ENCODE peak calls at places on chromosomes 7 and 10, in six cellular contexts. B, C, V, O, Q and L are unnamed samples.

GRCh38 chr7:7428806-7429205 is 106.9 kb downstream of the COL28A1 start:
- DNase-seq in B (no peak), C (no peak), V (no peak), O (no peak), Q (no peak), L (no peak)

GRCh38 chr7:43693687-43694398 is 35.5 kb downstream of the COA1 start:
- DNase-seq in B (no peak), C (no peak), V (no peak), O (no peak), Q (no peak), L (peak)

GRCh38 chr10:110556993-110557601 is 10.4 kb upstream of the SMC3 start:
- DNase-seq in B (peak), C (no peak), V (no peak), O (peak), Q (peak), L (no peak)

GRCh38 chr10:4661572-4662255 is 164.3 kb upstream of the AKR1E2 start:
- DNase-seq in B (no peak), C (no peak), V (no peak), O (peak), Q (no peak), L (no peak)

GRCh38 chr7:121436688-121437087 is 40.6 kb upstream of the FAM3C start:
- DNase-seq in B (no peak), C (no peak), V (no peak), O (no peak), Q (no peak), L (no peak)

GRCh38 chr10:119190954-119191619 is 12.5 kb upstream of the PRDX3 start:
- DNase-seq in B (no peak), C (no peak), V (no peak), O (no peak), Q (no peak), L (no peak)

GRCh38 chr10:110226926-110227641 is 19.7 kb downstream of the MXI1 start:
- DNase-seq in B (peak), C (peak), V (peak), O (peak), Q (peak), L (peak)

GRCh38 chr7:77235280-77235679 is 35.7 kb upstream of the FGL2 start:
- DNase-seq in B (no peak), C (no peak), V (no peak), O (no peak), Q (no peak), L (no peak)

GRCh38 chr10:85641479-85641967 is 725.1 kb downstream of the GRID1 start:
- DNase-seq in B (no peak), C (no peak), V (no peak), O (no peak), Q (peak), L (no peak)

GRCh38 chr10:49646256-49646870 is 32.5 kb downstream of the CHAT start:
- DNase-seq in B (no peak), C (no peak), V (no peak), O (no peak), Q (no peak), L (no peak)

GRCh38 chr10:96493871-96494525 is 19.7 kb downstream of the TLL2 start:
- DNase-seq in B (no peak), C (no peak), V (no peak), O (no peak), Q (no peak), L (no peak)

GRCh38 chr7:3893789-3894153 is 592.7 kb downstream of the SDK1 start:
- DNase-seq in B (no peak), C (no peak), V (no peak), O (no peak), Q (no peak), L (no peak)

GRCh38 chr7:2635148-2635668 is 3.4 kb downstream of the TTYH3 start:
- DNase-seq in B (no peak), C (no peak), V (no peak), O (peak), Q (no peak), L (no peak)

GRCh38 chr10:75009426-75009825 is 102.0 kb upstream of the SAMD8 start:
- DNase-seq in B (no peak), C (no peak), V (no peak), O (no peak), Q (no peak), L (no peak)

GRCh38 chr7:30713397-30713796 is 31.1 kb upstream of the CRHR2 start:
- DNase-seq in B (no peak), C (no peak), V (no peak), O (no peak), Q (no peak), L (no peak)

GRCh38 chr10:26566525-26567348 is 128.6 kb downstream of the APBB1IP start:
- DNase-seq in B (no peak), C (no peak), V (no peak), O (peak), Q (peak), L (no peak)

GRCh38 chr10:31808258-31809218 is 120.1 kb downstream of the ARHGAP12 start:
- DNase-seq in B (peak), C (peak), V (no peak), O (no peak), Q (no peak), L (peak)

GRCh38 chr7:103915958-103916357 is 73.5 kb downstream of the RELN start:
- DNase-seq in B (no peak), C (no peak), V (no peak), O (no peak), Q (peak), L (no peak)

GRCh38 chr7:22597845-22598244 is 97.9 kb upstream of the STEAP1B start:
- DNase-seq in B (no peak), C (no peak), V (no peak), O (no peak), Q (no peak), L (peak)

GRCh38 chr7:41148521-41148951 is 554.4 kb downstream of the INHBA start:
- DNase-seq in B (no peak), C (no peak), V (no peak), O (no peak), Q (no peak), L (peak)

GRCh38 chr10:119029613-119030420 is at the start of gene NANOS1:
- DNase-seq in B (peak), C (no peak), V (no peak), O (no peak), Q (peak), L (peak)

GRCh38 chr10:78341953-78342614 is 308.4 kb downstream of the RPS24 start:
- DNase-seq in B (no peak), C (no peak), V (no peak), O (no peak), Q (no peak), L (no peak)

GRCh38 chr10:58438340-58438739 is 53.1 kb downstream of the TFAM start:
- DNase-seq in B (no peak), C (no peak), V (no peak), O (no peak), Q (no peak), L (no peak)

GRCh38 chr10:95525033-95525418 is 36.1 kb downstream of the SORBS1 start:
- DNase-seq in B (no peak), C (no peak), V (no peak), O (no peak), Q (no peak), L (no peak)

GRCh38 chr10:83816942-83817341 is 322.4 kb upstream of the GHITM start:
- DNase-seq in B (no peak), C (no peak), V (no peak), O (no peak), Q (no peak), L (no peak)